ENCODE peak calls at places on chromosomes 6 and 20, in six cellular contexts. I is esophagus muscularis mucosa, O is fibroblast of mammary gland, S is MM.1S, M is PC-3, Q is retinal pigment epithelial cell. E is an unnamed sample.

GRCh38 chr6:148395583-148396101 is 53.0 kb downstream of the SASH1 start:
- DNase-seq in Q (no peak), I (no peak), S (no peak), O (no peak), M (no peak), E (no peak)

GRCh38 chr20:63172726-63173125 is 43.2 kb downstream of the YTHDF1 start:
- DNase-seq in S (no peak), Q (no peak), M (peak; percentile 15), I (no peak), O (no peak), E (no peak)

GRCh38 chr6:160084198-160084776 is 37.3 kb upstream of the SLC22A1 start:
- DNase-seq in M (no peak), S (no peak), I (no peak), O (no peak), Q (no peak), E (no peak)

GRCh38 chr20:1669304-1669703 is 11.7 kb upstream of the SIRPG start:
- DNase-seq in S (no peak), O (peak; percentile 16), M (no peak), I (peak; percentile 37), Q (no peak), E (peak; percentile 87)

GRCh38 chr20:17202668-17203067 is 24.2 kb upstream of the PCSK2 start:
- DNase-seq in O (no peak), M (peak; percentile 24), I (no peak), S (no peak), Q (peak; percentile 17), E (no peak)

GRCh38 chr6:69936674-69937363 is 70.5 kb downstream of the COL19A1 start:
- DNase-seq in S (no peak), I (no peak), Q (peak; percentile 75), M (no peak), O (no peak), E (no peak)

GRCh38 chr6:56814802-56815201 is 140.1 kb upstream of the BEND6 start:
- DNase-seq in I (no peak), O (no peak), M (no peak), Q (no peak), S (peak; percentile 39), E (no peak)

GRCh38 chr20:45957021-45957941 is 14.7 kb downstream of the ZNF335 start:
- DNase-seq in O (no peak), M (no peak), I (no peak), Q (no peak), S (no peak), E (no peak)

GRCh38 chr6:2353412-2354137 is 108.2 kb upstream of the GMDS start:
- DNase-seq in O (peak; percentile 84), Q (peak; percentile 15), I (no peak), M (peak; percentile 90), S (peak; percentile 43), E (peak; percentile 69)

GRCh38 chr6:27494987-27495385 is 22.1 kb upstream of the ZNF184 start:
- DNase-seq in S (no peak), Q (no peak), M (no peak), O (no peak), I (no peak), E (no peak)

GRCh38 chr6:27492776-27493175 is 19.9 kb upstream of the ZNF184 start:
- DNase-seq in M (no peak), S (no peak), O (no peak), I (no peak), Q (no peak), E (no peak)

GRCh38 chr6:27494103-27494502 is 21.2 kb upstream of the ZNF184 start:
- DNase-seq in M (no peak), S (no peak), Q (no peak), O (no peak), I (no peak), E (no peak)

GRCh38 chr6:27500177-27500576 is 27.3 kb upstream of the ZNF184 start:
- DNase-seq in S (no peak), O (no peak), M (no peak), Q (no peak), I (no peak), E (no peak)

GRCh38 chr6:27495386-27496135 is 22.7 kb upstream of the ZNF184 start:
- DNase-seq in I (no peak), O (peak; percentile 90), Q (no peak), S (no peak), M (peak; percentile 41), E (no peak)
- TF ChIP-seq CTCF in I (no peak), O (peak; percentile 28), Q (no peak), S (no peak), M (no peak), E (no peak)

GRCh38 chr20:49785851-49786174 is 26.8 kb upstream of the SLC9A8 start:
- DNase-seq in Q (no peak), S (peak; percentile 89), I (no peak), O (no peak), M (no peak), E (no peak)
- H3K4me3 ChIP-seq in Q (no peak overlapping the region), S (peak overlapping the region; percentile 47), I (no peak overlapping the region), O (no peak overlapping the region), M (no peak overlapping the region), E (no peak overlapping the region)

GRCh38 chr20:41002842-41003142 is 25.8 kb upstream of the TOP1 start:
- DNase-seq in S (no peak), M (no peak), Q (no peak), I (no peak), O (no peak), E (no peak)
- TF ChIP-seq CTCF in S (no peak), M (no peak), Q (no peak), I (no peak), O (no peak), E (no peak)

GRCh38 chr6:75830959-75831885 is 82.2 kb downstream of the MYO6 start:
- DNase-seq in I (no peak), S (no peak), M (no peak), O (peak; percentile 90), Q (no peak), E (no peak)
- H3K4me3 ChIP-seq in I (no peak overlapping the region), S (no peak overlapping the region), M (no peak overlapping the region), O (no peak overlapping the region), Q (no peak overlapping the region), E (no peak overlapping the region)

GRCh38 chr6:30013296-30013922 is 47.7 kb upstream of the POLR1H start:
- DNase-seq in Q (no peak), M (peak; percentile 34), I (peak; percentile 82), S (no peak), O (no peak), E (no peak)
- TF ChIP-seq CTCF in Q (peak; percentile 80), M (peak; percentile 90), I (peak; percentile 83), S (peak; percentile 89), O (peak; percentile 72), E (peak; percentile 81)

E was measured in astrocyte of the cerebellum.